ENCODE peak calls at places on chromosome 2, in five cellular contexts. C is H4; F is Calu3; D is mucosa of descending colon; O is activated CD8-positive, alpha-beta T cell treated with anti-CD3 and anti-CD28 coated beads for 36 hours. V is an unnamed sample.

GRCh38 chr2:42459296-42459695 is 34.5 kb downstream of the KCNG3 start:
- DNase-seq in F (no peak), D (no peak), O (no peak), C (no peak), V (no peak)

GRCh38 chr2:68059769-68060525 is 2.9 kb downstream of the C1D start:
- DNase-seq in O (no peak), C (no peak), F (no peak), D (no peak), V (no peak)

GRCh38 chr2:71713581-71714580 is 260.5 kb downstream of the DYSF start:
- DNase-seq in D (no peak), F (no peak), C (no peak), O (no peak), V (no peak)

GRCh38 chr2:240395896-240396622 is 39.4 kb upstream of the GPC1 start:
- DNase-seq in O (no peak), F (no peak), C (no peak), D (peak; percentile 7), V (no peak)

GRCh38 chr2:134119117-134119671 is 134.7 kb upstream of the MGAT5 start:
- DNase-seq in O (no peak), F (no peak), D (no peak), C (no peak), V (no peak)

GRCh38 chr2:121483021-121483420 is 47.7 kb upstream of the RNU4ATAC start:
- DNase-seq in C (no peak), O (no peak), D (no peak), F (no peak), V (no peak)

GRCh38 chr2:53473236-53473635 is 294.4 kb upstream of the CHAC2 start:
- DNase-seq in F (no peak), C (no peak), O (no peak), D (no peak), V (no peak)

GRCh38 chr2:50221106-50221505 is 810.8 kb downstream of the NRXN1 start:
- DNase-seq in C (no peak), O (no peak), F (no peak), D (no peak), V (no peak)

GRCh38 chr2:167140767-167141166 is 252.5 kb downstream of the XIRP2 start:
- DNase-seq in C (peak; percentile 87), F (peak; percentile 67), D (no peak), O (no peak), V (no peak)